ENCODE peak calls at places on chromosomes 7 and 10, in four cellular contexts. J, Z, Q and P are unnamed samples.

GRCh38 chr7:113086431-113086888 is at the start of gene GPR85:
- DNase-seq in Z (peak; percentile 29), J (no peak), Q (no peak), P (peak; percentile 70)

GRCh38 chr7:134931487-134931886 is 54.8 kb upstream of the AGBL3 start:
- DNase-seq in Q (no peak), Z (no peak), J (no peak), P (no peak)

GRCh38 chr7:88169717-88170320 is 50.0 kb downstream of the SRI start:
- DNase-seq in Z (no peak), Q (peak; percentile 10), J (no peak), P (no peak)

GRCh38 chr10:100146875-100147665 is 38.8 kb downstream of the ERLIN1 start:
- DNase-seq in Z (no peak), Q (no peak), J (no peak), P (no peak)

GRCh38 chr10:44065788-44066075 is 319.2 kb downstream of the CXCL12 start:
- DNase-seq in Z (no peak), Q (no peak), J (no peak), P (no peak)

GRCh38 chr10:48404646-48405045 is 98.2 kb downstream of the MAPK8 start:
- DNase-seq in Q (no peak), Z (no peak), J (no peak), P (no peak)

GRCh38 chr10:128721851-128722250 is 595.6 kb upstream of the MKI67 start:
- DNase-seq in J (no peak), Q (no peak), Z (no peak), P (no peak)

GRCh38 chr7:119270045-119270464 is 1002.9 kb upstream of the KCND2 start:
- DNase-seq in Q (peak; percentile 66), J (no peak), Z (peak; percentile 23), P (peak; percentile 40)

GRCh38 chr10:117320050-117320665 is 55.1 kb downstream of the PDZD8 start:
- DNase-seq in Z (no peak), J (no peak), Q (peak; percentile 23), P (no peak)

GRCh38 chr10:44963772-44964633 is 4.4 kb downstream of the RASSF4 start:
- DNase-seq in Z (no peak), Q (peak; percentile 85), J (no peak), P (no peak)

DNA sequence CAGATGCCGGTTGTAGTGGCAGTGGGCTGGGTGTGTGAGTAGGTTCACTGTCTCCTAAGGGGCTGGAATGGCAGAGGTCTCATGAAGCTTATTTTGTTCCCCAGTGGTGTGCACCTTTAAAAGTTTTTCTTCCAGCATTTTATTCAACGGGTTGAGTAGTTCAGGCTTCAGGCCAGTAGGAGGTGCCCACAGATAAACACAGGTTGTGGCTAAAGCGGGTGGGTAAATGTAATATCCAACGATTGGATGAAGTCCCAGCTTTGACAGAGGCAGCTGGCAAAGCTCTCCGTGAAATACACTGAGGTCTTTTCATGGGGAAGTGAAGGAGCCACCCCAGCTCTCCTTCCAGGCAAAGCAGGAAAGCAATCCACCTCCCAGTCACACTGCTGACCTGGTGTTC is 339.8 kb upstream of the LRRTM3 start:
- DNase-seq in Q (no peak), Z (no peak), J (no peak), P (no peak)
- TF ChIP-seq YY1 in Q (no peak), Z (no peak), J (no peak), P (no peak)

GRCh38 chr10:784377-784758 is 94.9 kb upstream of the DIP2C start:
- DNase-seq in Q (no peak), J (no peak), Z (no peak), P (no peak)

GRCh38 chr10:780536-781524 is 91.4 kb upstream of the DIP2C start:
- DNase-seq in Z (no peak), J (no peak), Q (no peak), P (no peak)

GRCh38 chr10:785539-786214 is 96.2 kb upstream of the DIP2C start:
- DNase-seq in Q (no peak), J (no peak), Z (no peak), P (no peak)

GRCh38 chr10:784759-785538 is 95.5 kb upstream of the DIP2C start:
- DNase-seq in J (no peak), Z (no peak), Q (no peak), P (no peak)

DNA sequence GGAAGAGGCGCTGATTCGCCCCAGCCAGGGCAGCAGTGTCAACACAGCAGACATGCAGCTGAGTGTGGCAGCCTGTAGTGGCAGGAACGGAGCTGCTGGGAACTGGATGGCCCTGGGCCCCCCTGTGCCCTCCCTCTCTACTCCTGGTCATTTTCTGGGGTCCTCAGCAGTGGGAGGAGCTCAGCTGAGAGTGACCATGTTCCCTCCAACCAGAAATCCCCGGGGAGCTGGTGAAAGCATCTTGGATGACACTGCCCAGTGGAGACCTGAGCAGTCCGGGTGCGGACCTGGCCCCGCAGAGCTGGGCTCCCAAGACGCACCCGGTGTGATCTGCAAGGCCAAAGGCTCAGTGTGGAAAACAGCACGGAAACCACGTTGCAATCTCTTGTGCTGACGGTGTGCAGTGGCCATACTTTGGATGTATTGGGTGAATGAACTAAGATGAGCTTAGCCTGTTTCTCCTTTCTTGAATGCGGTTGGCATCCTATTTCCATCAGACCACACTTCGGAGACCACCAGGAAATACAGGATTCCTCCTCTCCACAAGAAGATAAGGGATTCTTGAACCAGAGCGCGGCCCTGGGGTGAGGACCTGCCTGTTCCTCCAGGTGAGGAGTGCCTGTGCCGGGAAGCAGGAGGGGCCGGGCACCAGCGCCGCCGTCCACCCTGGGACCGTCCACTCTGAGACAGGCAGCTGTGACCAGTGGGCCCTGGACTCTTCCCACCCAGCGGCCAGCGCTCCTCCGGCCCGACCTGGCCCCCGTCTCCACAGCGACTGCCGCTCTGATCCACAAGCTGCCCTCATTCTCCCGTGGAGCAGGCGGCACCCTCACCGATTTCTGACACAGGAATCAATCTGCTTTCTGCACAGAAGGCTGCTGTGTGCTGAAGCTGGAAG is 93.5 kb upstream of the DIP2C start:
- DNase-seq in Z (no peak), Q (no peak), J (no peak), P (no peak)
- TF ChIP-seq SUZ12 in Z (no peak), Q (no peak), J (no peak), P (no peak)

GRCh38 chr7:73974101-73974947 is 53.6 kb upstream of the ELN start:
- DNase-seq in Z (no peak), Q (no peak), J (no peak), P (no peak)
- TF ChIP-seq YY1 in Z (no peak), Q (no peak), J (no peak), P (no peak)

GRCh38 chr7:136272934-136273333 is 295.8 kb upstream of the MTPN start:
- DNase-seq in Z (no peak), J (no peak), Q (no peak), P (no peak)
- TF ChIP-seq SUZ12 in Z (no peak), J (no peak), Q (no peak), P (no peak)